ENCODE peak calls at places on chromosomes 4 and X, in six cellular contexts. A, F, Y, G, L and Q are unnamed samples.

GRCh38 chr4:98664959-98665358 is 6.5 kb upstream of the TSPAN5 start:
- DNase-seq in Y (no peak), A (no peak), L (no peak), F (no peak), G (no peak), Q (no peak)

GRCh38 chr4:180799798-180800197 is 1443.4 kb upstream of the TENM3 start:
- DNase-seq in L (no peak), F (no peak), A (no peak), Y (no peak), G (no peak), Q (no peak)

GRCh38 chrX:1448793-1449580 is 3.7 kb downstream of the ASMTL start:
- DNase-seq in G (no peak), F (peak; percentile 3), Y (peak; percentile 0), A (no peak), L (no peak), Q (peak; percentile 56)

GRCh38 chr4:126701756-126702155 is 931.0 kb upstream of the INTU start:
- DNase-seq in F (no peak), G (no peak), Y (no peak), L (no peak), A (no peak), Q (no peak)

GRCh38 chrX:77962068-77962902 is 7.2 kb downstream of the PGAM4 start:
- DNase-seq in G (no peak), F (no peak), A (no peak), L (no peak), Y (no peak), Q (no peak)

GRCh38 chrX:153967536-153968214 is 3.9 kb downstream of the HCFC1 start:
- DNase-seq in L (no peak), G (no peak), F (no peak), A (no peak), Y (no peak), Q (no peak)

GRCh38 chr4:175252642-175253041 is 334.5 kb downstream of the ADAM29 start:
- DNase-seq in A (no peak), G (no peak), F (no peak), Y (no peak), L (no peak), Q (no peak)

GRCh38 chr4:85474818-85475630 is at the start of gene ARHGAP24:
- DNase-seq in G (peak; percentile 81), Y (peak; percentile 53), A (no peak), F (peak; percentile 71), L (peak; percentile 63), Q (peak; percentile 81)

GRCh38 chr4:7431696-7432530 is 2.8 kb downstream of the PSAPL1 start:
- DNase-seq in F (no peak), G (no peak), L (no peak), Y (no peak), A (no peak), Q (no peak)
- TF ChIP-seq CTCF in F (no peak), G (no peak), L (no peak), Y (no peak), A (no peak), Q (no peak)

DNA sequence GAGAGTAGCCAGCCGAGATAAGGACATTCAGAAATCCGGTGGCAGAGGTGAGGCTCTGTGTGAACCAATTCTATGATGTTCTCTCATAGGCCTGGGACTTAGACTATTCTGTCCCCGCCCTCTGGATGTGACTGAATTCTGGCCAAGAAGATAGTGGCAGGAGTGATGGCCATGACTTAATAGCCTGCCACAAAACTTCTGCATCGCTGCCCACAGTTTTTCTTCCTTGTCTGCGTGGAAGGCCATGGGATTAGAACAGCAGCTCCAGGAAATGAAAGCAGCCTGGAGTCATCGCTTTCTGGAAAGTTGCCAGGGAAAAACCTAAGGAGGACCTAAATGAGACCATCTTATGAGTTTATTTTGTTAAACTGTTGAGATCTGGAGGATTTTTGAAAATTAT is 134.7 kb downstream of the F11 start:
- DNase-seq in G (no peak), L (no peak), A (no peak), Y (no peak), F (no peak), Q (no peak)
- TF ChIP-seq CTCF in G (no peak), L (no peak), A (no peak), Y (no peak), F (no peak), Q (no peak)

GRCh38 chr4:93373893-93374860 is 454.4 kb upstream of the ATOH1 start:
- DNase-seq in F (no peak), L (no peak), Y (no peak), A (no peak), G (no peak), Q (no peak)

GRCh38 chr4:93370256-93370655 is 458.3 kb upstream of the ATOH1 start:
- DNase-seq in L (no peak), G (no peak), F (no peak), Y (no peak), A (no peak), Q (no peak)

DNA sequence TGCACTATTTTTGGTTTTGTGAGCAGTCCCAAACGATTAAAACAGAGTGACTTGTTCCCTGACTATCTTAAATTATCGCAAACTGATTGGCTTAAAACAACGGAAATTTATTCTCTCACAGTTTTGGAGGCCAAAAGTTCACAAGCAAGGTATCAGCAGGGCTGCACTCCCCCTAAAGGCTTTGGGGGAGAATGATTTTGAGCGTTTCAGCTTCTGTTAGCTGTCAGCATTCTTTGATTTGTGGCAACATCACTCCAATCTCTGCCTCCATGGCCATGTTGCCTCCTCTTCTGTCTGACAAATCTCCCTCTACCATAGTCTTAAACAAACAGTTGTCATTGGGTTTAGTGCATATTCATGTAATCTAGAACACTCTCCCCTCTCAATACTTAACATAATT is 459.6 kb upstream of the ATOH1 start:
- DNase-seq in L (no peak), G (no peak), A (no peak), Y (no peak), F (no peak), Q (no peak)
- TF ChIP-seq CTCF in L (no peak), G (no peak), A (no peak), Y (no peak), F (no peak), Q (no peak)

DNA sequence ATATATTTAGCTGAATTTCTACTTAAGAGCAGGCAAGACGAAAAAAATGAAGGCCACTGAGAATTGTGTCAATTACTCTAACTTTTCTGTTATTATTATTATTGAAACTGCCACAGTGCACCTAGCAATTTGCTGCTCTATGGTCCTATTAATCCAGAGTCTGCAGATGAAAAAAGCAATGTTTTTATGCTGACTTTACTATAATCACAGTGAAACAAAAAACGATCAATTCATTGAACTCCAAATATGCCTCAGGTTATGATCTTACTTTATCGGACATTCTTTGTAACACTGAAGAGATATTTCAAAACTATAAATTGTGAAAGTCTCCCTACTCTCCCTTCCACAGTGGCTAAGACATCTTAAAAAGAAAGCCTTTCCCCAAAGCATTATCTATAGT is 474.4 kb downstream of the KCNIP4 start:
- DNase-seq in L (no peak), G (no peak), Y (no peak), A (no peak), F (no peak), Q (no peak)
- TF ChIP-seq CTCF in L (no peak), G (no peak), Y (no peak), A (no peak), F (no peak), Q (no peak)

GRCh38 chrX:2700405-2701320 is 9.6 kb downstream of the CD99 start:
- DNase-seq in Y (no peak), F (no peak), A (no peak), G (no peak), L (no peak), Q (no peak)
- TF ChIP-seq CTCF in Y (no peak), F (no peak), A (no peak), G (no peak), L (no peak), Q (no peak)

GRCh38 chr4:8157496-8157895 is 1.1 kb downstream of the ABLIM2 start:
- DNase-seq in Y (no peak), L (no peak), G (no peak), A (no peak), F (no peak), Q (no peak)

GRCh38 chr4:8157944-8158709 is 486 bp downstream of the ABLIM2 start:
- DNase-seq in G (no peak), A (no peak), Y (no peak), F (no peak), L (no peak), Q (no peak)

GRCh38 chr4:8156617-8157016 is 2.0 kb downstream of the ABLIM2 start:
- DNase-seq in F (no peak), L (no peak), Y (no peak), G (no peak), A (no peak), Q (no peak)

GRCh38 chr4:8155048-8155447 is 3.6 kb downstream of the ABLIM2 start:
- DNase-seq in Y (no peak), G (no peak), A (no peak), F (no peak), L (no peak), Q (no peak)

GRCh38 chr4:8155660-8156421 is 2.8 kb downstream of the ABLIM2 start:
- DNase-seq in F (no peak), L (no peak), Y (no peak), A (no peak), G (no peak), Q (no peak)
- TF ChIP-seq CTCF in F (no peak), L (no peak), Y (no peak), A (no peak), G (no peak), Q (no peak)